ENCODE peak calls at places on chromosome 9, in four cellular contexts. T is HepG2, I is WTC11, L is K562. S is an unnamed sample.

GRCh38 chr9:116453785-116454184 is 233.3 kb upstream of the TRIM32 start:
- DNase-seq in I (no peak), T (peak), L (no peak), S (no peak)

GRCh38 chr9:92141144-92142129 is 26.2 kb upstream of the SPTLC1 start:
- DNase-seq in L (no peak), T (no peak), I (peak), S (peak)

GRCh38 chr9:25935188-25935587 is 256.9 kb upstream of the TUSC1 start:
- DNase-seq in L (no peak), I (no peak), T (no peak), S (no peak)

GRCh38 chr9:108467653-108468324 is 388.0 kb downstream of the ACTL7B start:
- DNase-seq in I (no peak), L (no peak), T (peak), S (no peak)

GRCh38 chr9:115069771-115070170 is 48.2 kb downstream of the TNC start:
- DNase-seq in I (no peak), T (no peak), L (no peak), S (no peak)

GRCh38 chr9:134165357-134166315 is 1.3 kb upstream of the RNU6ATAC start:
- DNase-seq in T (no peak), I (no peak), L (peak), S (peak)

GRCh38 chr9:12813960-12814876 is 39.4 kb downstream of the LURAP1L start:
- DNase-seq in L (peak), I (no peak), T (peak), S (peak)

GRCh38 chr9:111945216-111945615 is 48.6 kb downstream of the UGCG start:
- DNase-seq in I (no peak), T (no peak), L (no peak), S (no peak)

GRCh38 chr9:93083592-93084470 is 12.2 kb upstream of the CARD19 start:
- DNase-seq in L (no peak), I (peak), T (no peak), S (peak)

GRCh38 chr9:109166171-109166770 is 778 bp downstream of the FRRS1L start:
- DNase-seq in T (no peak), L (no peak), I (no peak), S (peak)

GRCh38 chr9:110912701-110913291 is 125.5 kb downstream of the LPAR1 start:
- DNase-seq in I (no peak), T (no peak), L (no peak), S (no peak)

GRCh38 chr9:88818495-88819201 is 172.6 kb upstream of the S1PR3 start:
- DNase-seq in I (no peak), L (no peak), T (no peak), S (no peak)

GRCh38 chr9:109913461-109913810 is 133.4 kb downstream of the PALM2AKAP2 start:
- DNase-seq in L (no peak), I (no peak), T (no peak), S (no peak)

GRCh38 chr9:36174731-36175130 is 5.5 kb downstream of the CCIN start:
- DNase-seq in T (no peak), I (no peak), L (no peak), S (no peak)

GRCh38 chr9:72217306-72217842 is 68.1 kb downstream of the GDA start:
- DNase-seq in L (no peak), T (peak), I (no peak), S (no peak)

GRCh38 chr9:124010665-124011321 is 775 bp upstream of the LHX2 start:
- DNase-seq in I (peak), L (no peak), T (no peak), S (peak)

GRCh38 chr9:98856982-98857381 is 49.5 kb downstream of the GALNT12 start:
- DNase-seq in T (no peak), L (peak), I (no peak), S (no peak)

GRCh38 chr9:88196456-88196855 is 58.2 kb upstream of the SPATA31C2 start:
- DNase-seq in L (no peak), T (no peak), I (no peak), S (no peak)

GRCh38 chr9:121732886-121733285 is 81.5 kb downstream of the DAB2IP start:
- DNase-seq in L (no peak), I (no peak), T (no peak), S (no peak)

GRCh38 chr9:35211854-35212253 is 50.0 kb downstream of the UNC13B start:
- DNase-seq in T (no peak), I (no peak), L (no peak), S (no peak)

GRCh38 chr9:96073531-96074284 is 198.2 kb downstream of the ERCC6L2 start:
- DNase-seq in I (no peak), T (no peak), L (no peak), S (no peak)

GRCh38 chr9:136773386-136774044 is 9.2 kb upstream of the LCN15 start:
- DNase-seq in L (peak), I (peak), T (peak), S (peak)

GRCh38 chr9:105082843-105083242 is 154.9 kb upstream of the ABCA1 start:
- DNase-seq in I (no peak), T (no peak), L (no peak), S (no peak)

GRCh38 chr9:27528886-27529315 is 713 bp downstream of the MOB3B start:
- DNase-seq in I (peak), T (no peak), L (peak), S (no peak)

GRCh38 chr9:21506910-21507795 is 25.0 kb upstream of the IFNE start:
- DNase-seq in L (no peak), I (no peak), T (no peak), S (no peak)

GRCh38 chr9:131422241-131422792 is 28.4 kb downstream of the PRRC2B start:
- DNase-seq in T (no peak), I (no peak), L (no peak), S (peak)

GRCh38 chr9:131423171-131423581 is 29.3 kb downstream of the PRRC2B start:
- DNase-seq in I (peak), T (no peak), L (no peak), S (peak)

GRCh38 chr9:131429121-131430012 is 35.5 kb downstream of the PRRC2B start:
- DNase-seq in I (no peak), L (no peak), T (no peak), S (no peak)

GRCh38 chr9:131421691-131422090 is 27.8 kb downstream of the PRRC2B start:
- DNase-seq in I (no peak), L (no peak), T (no peak), S (no peak)

DNA sequence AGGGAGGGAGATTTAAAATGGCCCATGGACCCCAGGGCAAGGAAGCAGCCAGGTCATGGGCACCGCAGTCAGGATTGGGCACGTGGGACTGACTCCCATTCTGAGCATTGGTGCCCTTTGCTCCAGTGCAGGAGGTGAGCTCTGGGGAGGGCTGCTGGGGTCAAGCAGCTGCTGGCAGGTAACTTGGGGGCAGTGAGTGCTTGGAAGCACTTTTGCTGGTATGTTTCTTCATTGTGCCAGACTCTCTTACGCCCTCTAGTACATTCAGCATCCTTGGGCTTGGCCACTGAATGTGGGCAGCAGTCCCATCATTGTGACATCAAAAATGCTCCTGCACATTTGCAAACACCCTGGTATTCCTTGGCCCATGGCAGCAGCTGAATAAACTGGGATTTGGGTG is 32.7 kb downstream of the PRRC2B start:
- DNase-seq in L (no peak), I (no peak), T (no peak), S (no peak)
- TF ChIP-seq FOXJ3 in L (no peak), I (no peak), T (no peak), S (no peak)

GRCh38 chr9:22893196-22893843 is 446.7 kb downstream of the DMRTA1 start:
- DNase-seq in L (no peak), I (no peak), T (no peak), S (no peak)
- TF ChIP-seq FOXJ3 in L (no peak), I (no peak), T (no peak), S (no peak)

GRCh38 chr9:127346584-127346983 is 50.4 kb upstream of the SLC2A8 start:
- DNase-seq in L (no peak), I (no peak), T (no peak), S (peak)

GRCh38 chr9:127349483-127350127 is 47.4 kb upstream of the SLC2A8 start:
- DNase-seq in L (no peak), T (no peak), I (no peak), S (no peak)

GRCh38 chr9:127351182-127352166 is 45.5 kb upstream of the SLC2A8 start:
- DNase-seq in I (no peak), L (no peak), T (no peak), S (no peak)

GRCh38 chr9:127345566-127345965 is 51.4 kb upstream of the SLC2A8 start:
- DNase-seq in L (no peak), T (no peak), I (no peak), S (no peak)

GRCh38 chr9:127347831-127348699 is 48.9 kb upstream of the SLC2A8 start:
- DNase-seq in T (peak), I (no peak), L (no peak), S (peak)
- TF ChIP-seq FOXJ3 in T (no peak), I (no peak), L (no peak), S (no peak)

DNA sequence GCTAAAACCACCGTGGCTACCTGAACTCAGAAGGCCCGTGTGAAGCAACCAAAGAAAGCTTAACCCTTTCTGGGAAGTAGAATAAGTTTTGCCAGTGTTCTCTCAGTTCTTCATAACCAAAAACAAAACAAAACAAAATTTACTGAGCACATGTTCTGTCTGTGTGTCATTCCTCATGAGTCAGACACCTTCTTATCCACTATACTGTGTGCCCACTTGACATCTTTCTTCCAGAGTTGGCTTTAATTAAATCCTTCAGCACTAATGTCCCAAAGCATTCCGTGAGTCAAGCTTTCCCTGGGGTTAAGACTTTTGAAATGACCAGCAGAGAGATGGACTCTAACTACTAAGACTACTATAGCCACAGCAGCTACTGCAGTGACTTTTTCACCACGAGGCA is 61.3 kb downstream of the GLIS3 start:
- DNase-seq in L (no peak), T (no peak), I (no peak), S (no peak)
- TF ChIP-seq FOXJ3 in L (no peak), T (no peak), I (no peak), S (no peak)